ENCODE peak calls at places on chromosomes 6 and 20, in four cellular contexts. S, N, F and A are unnamed samples.

GRCh38 chr6:105949939-105950582 is 136.1 kb upstream of the PRDM1 start:
- DNase-seq in S (no peak), N (no peak), F (no peak), A (no peak)

GRCh38 chr6:30759575-30760239 is 15.4 kb upstream of the IER3 start:
- DNase-seq in S (peak; percentile 98), N (no peak), F (peak; percentile 97), A (peak; percentile 70)

GRCh38 chr20:346033-346639 is 775 bp upstream of the NRSN2 start:
- DNase-seq in S (no peak), N (no peak), F (no peak), A (no peak)

GRCh38 chr6:21348462-21349195 is 244.9 kb upstream of the SOX4 start:
- DNase-seq in S (peak; percentile 61), N (no peak), F (no peak), A (no peak)

GRCh38 chr6:37862415-37862814 is 42.9 kb downstream of the ZFAND3 start:
- DNase-seq in S (no peak), N (no peak), F (no peak), A (no peak)

GRCh38 chr20:10360878-10361277 is 73.1 kb downstream of the MKKS start:
- DNase-seq in S (no peak), N (no peak), F (no peak), A (no peak)

GRCh38 chr20:62501801-62502495 is 26.2 kb upstream of the GATA5 start:
- DNase-seq in S (peak; percentile 63), N (peak; percentile 37), F (no peak), A (peak; percentile 46)

GRCh38 chr6:34656378-34657036 is 40.1 kb downstream of the ILRUN start:
- DNase-seq in S (peak; percentile 90), N (peak; percentile 73), F (peak; percentile 76), A (no peak)

GRCh38 chr6:149271348-149272340 is 45.9 kb upstream of the TAB2 start:
- DNase-seq in S (no peak), N (no peak), F (no peak), A (no peak)

GRCh38 chr6:1068068-1068467 is 243.8 kb upstream of the FOXQ1 start:
- DNase-seq in S (peak; percentile 73), N (no peak), F (peak; percentile 60), A (no peak)

GRCh38 chr6:37054580-37054979 is 49.1 kb downstream of the FGD2 start:
- DNase-seq in S (no peak), N (no peak), F (no peak), A (no peak)

GRCh38 chr6:168666751-168667427 is 225.9 kb downstream of the SMOC2 start:
- DNase-seq in S (no peak), N (no peak), F (no peak), A (no peak)

GRCh38 chr6:168662301-168662936 is 221.4 kb downstream of the SMOC2 start:
- DNase-seq in S (no peak), N (no peak), F (no peak), A (no peak)

GRCh38 chr6:168667428-168667805 is 226.4 kb downstream of the SMOC2 start:
- DNase-seq in S (no peak), N (no peak), F (no peak), A (no peak)

GRCh38 chr6:168670386-168670985 is 229.5 kb downstream of the SMOC2 start:
- DNase-seq in S (no peak), N (no peak), F (no peak), A (no peak)

GRCh38 chr6:168666170-168666569 is 225.2 kb downstream of the SMOC2 start:
- DNase-seq in S (no peak), N (no peak), F (no peak), A (no peak)
- TF ChIP-seq MAZ in S (no peak), N (no peak), F (no peak), A (no peak)

GRCh38 chr6:113696960-113697359 is 160.2 kb upstream of the MARCKS start:
- DNase-seq in S (peak; percentile 30), N (no peak), F (no peak), A (no peak)

GRCh38 chr6:113697642-113698410 is 159.3 kb upstream of the MARCKS start:
- DNase-seq in S (peak; percentile 98), N (no peak), F (no peak), A (no peak)

GRCh38 chr6:113693866-113694265 is 163.3 kb upstream of the MARCKS start:
- DNase-seq in S (no peak), N (no peak), F (no peak), A (peak; percentile 14)

GRCh38 chr6:113695506-113695905 is 161.6 kb upstream of the MARCKS start:
- DNase-seq in S (peak; percentile 30), N (no peak), F (peak; percentile 24), A (no peak)

DNA sequence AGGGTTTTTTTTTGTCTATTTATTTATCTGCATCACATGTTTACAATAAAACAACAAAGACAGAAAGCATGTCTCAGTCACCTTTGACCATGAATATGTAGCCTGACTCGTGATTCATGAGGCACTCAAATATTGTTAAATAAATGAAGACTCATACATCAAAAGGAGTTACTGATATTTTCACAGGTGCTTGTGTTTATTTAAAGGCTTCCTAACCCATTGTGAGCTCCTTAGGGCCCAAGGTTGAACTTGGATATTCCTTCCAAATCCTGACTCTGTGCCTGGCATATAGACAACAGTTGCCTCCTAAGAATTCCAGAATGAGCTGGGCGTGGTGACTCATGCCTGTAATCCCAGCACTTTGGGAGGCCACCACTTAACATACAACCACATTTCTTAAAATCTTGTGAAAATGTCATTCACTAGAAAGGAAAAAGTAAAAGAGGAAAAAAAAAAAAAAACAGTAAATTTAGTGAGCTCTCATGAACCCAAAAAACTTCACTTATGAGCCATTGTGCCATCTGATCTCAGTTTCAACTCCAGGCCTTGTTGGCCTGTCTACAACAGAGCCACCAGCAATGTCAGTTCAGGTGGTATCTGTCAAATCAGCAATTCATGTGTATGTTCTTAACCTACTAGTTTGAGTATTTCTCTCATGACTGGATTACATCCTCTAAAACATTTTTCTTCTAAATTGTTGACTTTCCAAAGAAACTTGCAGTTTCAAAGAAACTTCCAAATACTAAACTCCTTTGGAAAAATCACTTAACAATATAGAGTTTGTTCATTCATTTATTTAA is 162.7 kb upstream of the MARCKS start:
- DNase-seq in S (peak; percentile 59), N (no peak), F (peak; percentile 37), A (peak; percentile 61)
- TF ChIP-seq RFX5 in S (no peak), N (no peak), F (no peak), A (no peak)

DNA sequence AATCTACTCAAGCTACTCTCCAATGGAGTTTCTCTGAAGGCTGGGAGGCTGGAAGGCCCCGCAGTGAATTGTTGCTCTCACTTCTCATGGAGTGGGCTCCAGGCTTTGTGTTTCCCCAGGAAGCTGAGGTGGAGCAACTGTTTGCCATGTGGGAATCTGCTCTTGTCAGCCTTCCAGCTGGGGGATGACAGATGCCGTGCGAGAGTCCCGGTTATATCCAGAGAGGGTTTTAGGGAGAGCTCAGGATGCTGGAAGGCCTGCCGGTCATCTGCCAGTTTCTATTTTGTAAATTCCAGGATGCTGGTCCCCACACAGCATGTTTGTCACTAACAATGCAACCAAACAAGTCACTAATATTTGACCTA is 98.2 kb upstream of the NAA20 start:
- DNase-seq in S (no peak), N (no peak), F (peak; percentile 76), A (no peak)
- H3K4me2 ChIP-seq in S (no peak overlapping the region), N (no peak overlapping the region), F (peak overlapping the region; percentile 52), A (no peak overlapping the region)

DNA sequence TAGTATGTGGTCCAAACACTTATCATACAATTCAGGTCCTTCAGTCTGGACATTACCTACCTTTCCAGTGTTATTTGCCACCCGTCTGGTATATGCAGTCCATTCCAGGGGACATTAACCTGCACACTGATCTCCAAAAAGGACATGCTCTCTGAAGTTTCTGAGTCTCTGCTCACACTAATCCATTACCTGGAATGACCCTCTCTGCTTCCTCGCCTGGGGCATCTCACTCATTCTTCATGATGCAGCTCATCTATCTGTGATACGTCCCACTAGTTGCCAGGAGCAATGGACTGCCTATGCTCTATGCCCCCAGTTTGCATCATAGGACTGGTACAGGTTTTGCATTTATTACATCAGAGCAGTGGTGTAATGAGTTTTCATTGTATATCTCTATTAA is 5.9 kb upstream of the TUBB2B start:
- DNase-seq in S (no peak), N (no peak), F (no peak), A (no peak)
- TF ChIP-seq MAZ in S (no peak), N (no peak), F (no peak), A (no peak)

GRCh38 chr20:59145926-59146800 is 17.5 kb upstream of the ZNF831 start:
- DNase-seq in S (no peak), N (no peak), F (no peak), A (no peak)
- TF ChIP-seq RFX5 in S (no peak), N (no peak), F (no peak), A (no peak)

DNA sequence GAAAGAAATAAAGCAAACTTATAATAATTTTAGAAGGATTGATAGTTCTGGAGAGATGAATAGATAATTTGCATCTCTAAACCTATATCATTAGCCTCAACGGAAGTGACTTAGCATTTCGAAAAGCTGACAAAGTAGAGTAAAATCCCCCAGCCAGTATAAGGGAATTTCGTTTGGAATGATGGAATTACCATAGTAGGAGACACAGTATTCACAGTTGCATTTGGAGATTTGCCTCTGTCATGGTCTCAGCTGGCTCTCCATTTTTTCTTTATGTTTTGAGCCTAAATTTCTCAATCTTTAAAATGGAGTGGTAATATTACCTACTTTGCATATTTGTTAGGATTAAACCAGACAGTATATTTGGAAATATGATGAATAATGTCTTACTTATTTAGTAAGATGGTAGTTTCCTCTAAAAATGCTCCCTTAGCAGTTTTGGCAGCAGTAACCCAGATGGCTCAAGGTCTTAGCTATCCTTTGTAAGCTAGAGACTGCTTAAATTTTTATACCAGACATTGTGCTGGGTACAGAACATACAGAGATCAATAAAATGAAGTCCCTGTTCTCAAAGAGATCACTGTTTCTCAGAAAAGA is 58.2 kb downstream of the SMAP1 start:
- DNase-seq in S (peak; percentile 42), N (no peak), F (no peak), A (no peak)
- H3K4me2 ChIP-seq in S (no peak overlapping the region), N (no peak overlapping the region), F (no peak overlapping the region), A (no peak overlapping the region)

DNA sequence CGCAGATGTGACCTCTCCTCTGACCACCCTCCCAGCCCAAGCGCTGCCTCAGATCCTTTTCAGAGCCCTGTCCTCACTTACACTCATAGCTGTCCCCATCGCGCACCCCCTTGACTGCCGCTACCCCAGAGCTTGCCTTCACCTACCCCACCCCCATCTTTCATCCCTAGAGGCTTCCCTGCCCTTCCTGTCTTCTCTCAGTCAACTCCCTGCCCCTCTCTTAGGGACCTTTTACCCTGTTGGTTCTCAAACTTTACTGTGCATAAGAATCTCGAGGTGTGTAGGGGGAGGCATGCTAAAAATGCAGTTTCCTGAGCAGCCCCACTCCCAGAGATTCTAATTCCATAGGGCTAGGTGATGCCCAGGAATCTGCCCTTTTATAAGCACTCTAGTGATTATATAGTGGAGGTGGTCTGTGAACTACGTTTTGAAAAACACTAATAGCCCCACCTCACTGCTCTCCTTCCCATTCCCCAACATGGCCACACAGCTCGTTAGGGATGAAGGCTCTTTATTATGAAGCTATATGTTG is 725 bp downstream of the TM9SF4 start:
- DNase-seq in S (no peak), N (no peak), F (no peak), A (no peak)
- TF ChIP-seq MAZ in S (no peak), N (no peak), F (no peak), A (no peak)

GRCh38 chr20:3677733-3678132 is 4.1 kb downstream of the ADAM33 start:
- DNase-seq in S (peak; percentile 13), N (no peak), F (no peak), A (no peak)
- TF ChIP-seq RFX5 in S (no peak), N (no peak), F (no peak), A (no peak)

DNA sequence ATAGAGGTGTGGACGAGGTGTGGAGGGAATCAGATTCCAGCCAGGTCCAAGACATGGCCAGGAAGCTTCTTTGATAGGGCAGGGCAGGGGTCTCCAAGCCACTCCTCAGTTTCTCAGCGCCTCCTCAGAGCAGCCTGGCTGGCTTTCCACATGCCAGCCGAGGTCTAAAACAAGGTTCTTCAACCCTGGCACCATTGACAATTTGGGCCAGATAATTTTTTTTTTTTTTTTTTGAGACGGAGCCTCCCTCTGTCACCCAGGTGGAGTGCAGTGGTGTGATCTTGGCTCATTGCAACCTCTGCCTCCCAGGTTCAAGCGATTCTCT is 21.3 kb upstream of the CHMP4B start:
- DNase-seq in S (no peak), N (no peak), F (no peak), A (no peak)
- H3K4me2 ChIP-seq in S (no peak overlapping the region), N (no peak overlapping the region), F (no peak overlapping the region), A (peak overlapping the region; percentile 62)